ENCODE peak calls at places on chromosomes 6 and 20, in eight cellular contexts. W is ovary; S is esophagus squamous epithelium; T is cardiac muscle cell; O is heart right ventricle; I is Panc1; Y is CD8-positive, alpha-beta T cell; J is A673. Z is an unnamed sample.

GRCh38 chr6:165163519-165163918 is 145.9 kb downstream of the C6orf118 start:
- DNase-seq in O (no peak), T (no peak), Y (no peak), S (no peak), I (no peak), J (no peak), W (no peak), Z (no peak)

GRCh38 chr6:20931093-20931492 is 396.8 kb downstream of the CDKAL1 start:
- DNase-seq in J (peak; percentile 16), T (peak; percentile 25), W (no peak), O (no peak), Y (no peak), S (no peak), I (no peak), Z (no peak)

GRCh38 chr20:4898282-4898681 is 103.0 kb downstream of the SLC23A2 start:
- DNase-seq in Y (no peak), W (peak; percentile 47), J (no peak), T (peak; percentile 74), I (no peak), S (no peak), O (peak; percentile 35), Z (no peak)

GRCh38 chr6:36493859-36494258 is 51.1 kb downstream of the KCTD20 start:
- DNase-seq in O (no peak), J (no peak), Y (no peak), W (no peak), I (no peak), T (peak; percentile 48), S (no peak), Z (no peak)

GRCh38 chr20:16580127-16580526 is 6.9 kb upstream of the KIF16B start:
- DNase-seq in O (no peak), W (no peak), Y (no peak), T (peak; percentile 91), J (no peak), S (no peak), I (no peak), Z (no peak)

GRCh38 chr6:43286995-43287716 is 10.9 kb upstream of the SLC22A7 start:
- DNase-seq in Y (no peak), W (no peak), S (no peak), J (no peak), T (no peak), O (no peak), I (no peak), Z (no peak)

GRCh38 chr6:148307400-148307799 is 35.2 kb upstream of the SASH1 start:
- DNase-seq in T (no peak), W (no peak), Y (no peak), S (no peak), I (no peak), O (no peak), J (no peak), Z (no peak)

GRCh38 chr6:151008425-151008824 is 142.9 kb downstream of the MTHFD1L start:
- DNase-seq in Y (no peak), S (no peak), W (no peak), I (no peak), T (no peak), J (no peak), O (no peak), Z (no peak)

GRCh38 chr6:105526198-105526872 is 123.5 kb upstream of the PREP start:
- DNase-seq in Y (no peak), J (no peak), O (no peak), T (no peak), I (no peak), S (no peak), W (no peak), Z (no peak)

GRCh38 chr20:58706150-58706892 is 13.7 kb downstream of the NPEPL1 start:
- DNase-seq in W (no peak), J (no peak), Y (peak; percentile 40), S (no peak), O (no peak), T (no peak), I (no peak), Z (no peak)

GRCh38 chr6:11738681-11739375 is 39.8 kb downstream of the ADTRP start:
- DNase-seq in I (no peak), J (no peak), T (no peak), Y (no peak), W (no peak), S (no peak), O (no peak), Z (no peak)

GRCh38 chr6:142537612-142538478 is 236.0 kb downstream of the ADGRG6 start:
- DNase-seq in I (no peak), W (no peak), O (no peak), T (peak; percentile 52), Y (no peak), J (peak; percentile 73), S (no peak), Z (no peak)

GRCh38 chr6:14206351-14206750 is 88.8 kb downstream of the CD83 start:
- DNase-seq in W (no peak), T (peak; percentile 18), J (no peak), Y (no peak), S (no peak), I (no peak), O (no peak), Z (no peak)

DNA sequence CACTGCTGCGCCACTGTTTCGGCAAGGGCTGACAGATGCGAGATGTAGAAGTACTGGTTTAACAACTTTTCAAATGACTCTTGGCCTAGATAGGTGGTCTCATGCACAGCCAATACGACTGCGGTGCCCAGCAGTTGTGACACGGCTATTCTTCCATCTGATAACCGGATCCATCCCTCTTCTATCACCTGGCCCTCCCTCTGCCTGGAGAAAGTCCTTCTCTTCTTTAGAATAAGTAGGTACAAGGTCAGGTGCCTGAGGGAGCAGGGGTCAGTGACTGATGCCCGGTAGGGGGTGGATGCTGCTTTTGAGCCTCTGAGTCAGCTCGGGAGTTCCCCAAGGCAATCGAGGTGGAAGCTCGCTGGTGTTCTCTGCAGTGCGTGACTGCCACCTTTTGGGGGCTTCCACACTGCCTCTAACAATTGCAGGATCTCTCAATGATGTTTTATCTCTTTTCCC is 166.8 kb upstream of the GRIK2 start:
- DNase-seq in J (peak; percentile 73), Y (no peak), T (peak; percentile 58), O (no peak), I (no peak), S (no peak), W (no peak), Z (no peak)
- TF ChIP-seq CTCF in J (peak; percentile 67), Y (no peak), T (peak; percentile 56), O (no peak), I (peak; percentile 51), S (no peak), W (no peak), Z (no peak)

DNA sequence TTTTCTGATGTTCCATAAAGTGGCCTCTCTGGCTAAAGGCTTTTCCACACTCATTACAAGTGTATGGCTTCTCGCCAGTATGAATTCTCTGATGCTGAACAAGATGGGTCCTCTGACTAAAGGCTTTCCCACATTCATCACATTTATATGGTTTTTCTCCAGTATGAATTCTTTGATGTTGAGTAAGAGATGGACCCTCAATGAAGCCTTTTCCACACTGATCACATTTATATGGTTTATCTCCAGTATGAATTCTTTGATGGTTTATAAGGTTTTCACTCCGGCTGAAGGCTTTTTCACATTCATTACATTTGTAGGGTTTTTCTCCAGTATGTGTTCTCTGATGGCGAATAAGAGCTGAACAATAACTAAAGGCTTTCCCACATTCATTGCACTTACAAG is 20.4 kb downstream of the ZNF184 start:
- DNase-seq in I (no peak), J (no peak), W (no peak), S (no peak), Y (no peak), O (no peak), T (no peak), Z (no peak)
- H3K9me3 ChIP-seq in I (peaks cover 99% of the 10 kb centered on the region), J (peaks cover 100% of the 10 kb centered on the region), W (peaks cover 36% of the 10 kb centered on the region), S (peaks cover 100% of the 10 kb centered on the region), Y (peaks cover 65% of the 10 kb centered on the region), O (peaks cover 61% of the 10 kb centered on the region), T (peaks cover 11% of the 10 kb centered on the region), Z (peaks cover 99% of the 10 kb centered on the region)

DNA sequence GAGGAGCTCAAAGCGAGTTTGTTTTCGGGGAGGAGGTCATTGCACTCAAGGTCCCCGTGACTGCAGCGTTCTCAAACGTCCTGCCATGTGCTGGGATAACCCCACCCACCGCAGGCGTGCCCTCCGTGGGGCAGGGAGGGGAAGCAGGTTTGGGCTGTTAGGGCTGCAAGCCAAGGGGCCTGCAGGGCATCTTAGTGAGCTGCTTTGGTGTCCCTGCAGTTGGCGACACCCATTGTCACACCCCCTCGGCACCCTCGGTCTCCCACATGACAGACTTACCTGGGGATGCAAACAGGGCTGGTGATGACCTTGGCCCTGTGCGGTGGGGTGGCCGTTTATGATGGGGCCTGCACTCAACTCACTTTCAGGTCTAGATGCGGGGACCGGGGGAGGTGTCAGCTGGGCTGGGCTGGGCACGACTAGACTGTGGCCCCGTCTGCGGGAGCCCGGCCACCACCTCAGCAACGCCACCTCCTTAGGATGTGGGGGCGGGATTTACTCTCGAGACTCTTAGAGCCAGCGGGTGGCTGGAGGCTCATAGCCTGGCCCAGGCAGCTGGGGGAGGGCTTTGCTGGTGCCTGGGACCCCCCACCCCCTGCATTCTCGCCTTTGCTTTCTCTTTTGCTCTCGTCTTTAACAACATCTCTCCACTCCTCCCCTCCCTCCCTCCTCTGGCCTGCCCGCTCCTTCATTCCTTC is 6.5 kb upstream of the GATA5 start:
- DNase-seq in Y (no peak), J (no peak), S (no peak), O (no peak), T (no peak), I (no peak), W (no peak), Z (no peak)
- H3K27me3 ChIP-seq in Y (peaks cover 24% of the 10 kb centered on the region), J (peaks cover 74% of the 10 kb centered on the region), S (peaks cover 15% of the 10 kb centered on the region), O (peaks cover 6% of the 10 kb centered on the region), T (no peaks in the 10 kb centered on the region), I (no peaks in the 10 kb centered on the region), W (no peaks in the 10 kb centered on the region), Z (peaks cover 95% of the 10 kb centered on the region)

GRCh38 chr20:44470327-44470726 is 5.3 kb upstream of the TTPAL start:
- DNase-seq in J (no peak), Y (no peak), W (no peak), O (no peak), T (no peak), S (no peak), I (no peak), Z (no peak)
- TF ChIP-seq CTCF in J (no peak), Y (no peak), W (no peak), O (no peak), T (no peak), S (no peak), I (no peak), Z (no peak)